ENCODE peak calls at places on chromosomes 11 and 22, in four cellular contexts. X, P, O and H are unnamed samples.

GRCh38 chr11:115579181-115579825 is 75.1 kb upstream of the CADM1 start:
- DNase-seq in O (no peak), P (no peak), X (no peak), H (no peak)

GRCh38 chr22:27512283-27512761 is 289.2 kb downstream of the MN1 start:
- DNase-seq in X (no peak), P (no peak), O (no peak), H (no peak)

GRCh38 chr11:117705866-117706265 is 91.2 kb downstream of the DSCAML1 start:
- DNase-seq in P (no peak), X (no peak), O (no peak), H (no peak)

GRCh38 chr11:8099291-8099899 is 18.4 kb downstream of the TUB start:
- DNase-seq in O (peak; percentile 63), P (peak; percentile 48), X (peak; percentile 84), H (no peak)

GRCh38 chr11:44398266-44399045 is 88.5 kb upstream of the ALX4 start:
- DNase-seq in X (no peak), P (no peak), O (no peak), H (no peak)

GRCh38 chr11:2772544-2773031 is 72.8 kb upstream of the KCNQ1OT1 start:
- DNase-seq in P (no peak), O (no peak), X (peak; percentile 4), H (no peak)

GRCh38 chr11:67651976-67652895 is 1.7 kb upstream of the ACY3 start:
- DNase-seq in P (no peak), O (no peak), X (no peak), H (no peak)

GRCh38 chr11:130651266-130651855 is 202.9 kb downstream of the ADAMTS15 start:
- DNase-seq in O (no peak), P (no peak), X (no peak), H (no peak)

GRCh38 chr22:17269607-17270261 is 50.5 kb upstream of the ADA2 start:
- DNase-seq in O (no peak), P (no peak), X (no peak), H (no peak)

GRCh38 chr11:79068356-79068755 is 372.5 kb downstream of the TENM4 start:
- DNase-seq in O (no peak), P (no peak), X (no peak), H (no peak)

DNA sequence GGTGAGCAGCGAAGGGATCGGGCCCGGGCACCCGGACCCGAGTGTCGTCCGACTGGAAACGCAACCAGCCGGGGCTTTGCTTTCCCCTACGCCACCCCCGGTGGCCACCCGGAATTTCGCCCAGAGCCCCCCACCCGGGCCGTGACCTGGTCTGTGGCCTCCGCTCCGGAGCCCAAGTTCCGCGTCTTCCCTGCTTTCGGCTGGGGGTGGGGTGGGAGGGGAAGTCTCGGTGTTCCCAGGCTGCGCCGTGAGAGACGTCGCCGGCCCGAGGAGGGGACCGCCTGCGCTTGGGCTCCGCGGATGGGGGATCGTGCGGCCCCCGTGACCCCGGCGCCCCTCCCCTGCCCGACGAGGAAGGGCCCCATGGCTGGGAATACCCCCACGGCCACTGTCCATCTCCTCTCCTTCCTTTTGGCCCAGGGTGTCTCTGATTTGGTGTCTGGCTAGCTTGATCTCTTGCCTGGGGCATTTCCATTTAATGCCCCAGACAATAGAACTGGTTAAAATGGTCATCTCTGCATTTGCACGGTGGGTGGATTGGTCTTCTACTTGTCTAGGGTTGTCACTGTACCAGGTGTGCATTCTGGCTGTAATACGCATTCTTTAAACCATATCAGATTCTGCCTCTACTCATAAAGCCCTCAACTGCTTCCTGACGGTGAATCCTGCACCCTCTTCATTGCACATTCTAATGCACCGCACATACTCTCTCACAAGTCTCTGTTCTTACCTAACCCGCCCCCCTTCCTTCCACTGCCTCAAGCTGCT is 800 bp downstream of the SIK2 start:
- DNase-seq in O (peak; percentile 43), P (no peak), X (peak; percentile 50), H (no peak)
- TF ChIP-seq CBFB in O (no peak), P (no peak), X (no peak), H (no peak)

GRCh38 chr11:119743041-119743440 is 14.0 kb upstream of the NECTIN1 start:
- DNase-seq in X (no peak), P (no peak), O (no peak), H (no peak)

GRCh38 chr11:119742263-119742861 is 13.4 kb upstream of the NECTIN1 start:
- DNase-seq in O (peak; percentile 35), X (peak; percentile 70), P (no peak), H (no peak)

GRCh38 chr11:119739021-119739703 is 10.2 kb upstream of the NECTIN1 start:
- DNase-seq in O (no peak), P (no peak), X (no peak), H (no peak)

GRCh38 chr11:119739975-119740374 is 11.0 kb upstream of the NECTIN1 start:
- DNase-seq in O (no peak), X (no peak), P (no peak), H (no peak)

DNA sequence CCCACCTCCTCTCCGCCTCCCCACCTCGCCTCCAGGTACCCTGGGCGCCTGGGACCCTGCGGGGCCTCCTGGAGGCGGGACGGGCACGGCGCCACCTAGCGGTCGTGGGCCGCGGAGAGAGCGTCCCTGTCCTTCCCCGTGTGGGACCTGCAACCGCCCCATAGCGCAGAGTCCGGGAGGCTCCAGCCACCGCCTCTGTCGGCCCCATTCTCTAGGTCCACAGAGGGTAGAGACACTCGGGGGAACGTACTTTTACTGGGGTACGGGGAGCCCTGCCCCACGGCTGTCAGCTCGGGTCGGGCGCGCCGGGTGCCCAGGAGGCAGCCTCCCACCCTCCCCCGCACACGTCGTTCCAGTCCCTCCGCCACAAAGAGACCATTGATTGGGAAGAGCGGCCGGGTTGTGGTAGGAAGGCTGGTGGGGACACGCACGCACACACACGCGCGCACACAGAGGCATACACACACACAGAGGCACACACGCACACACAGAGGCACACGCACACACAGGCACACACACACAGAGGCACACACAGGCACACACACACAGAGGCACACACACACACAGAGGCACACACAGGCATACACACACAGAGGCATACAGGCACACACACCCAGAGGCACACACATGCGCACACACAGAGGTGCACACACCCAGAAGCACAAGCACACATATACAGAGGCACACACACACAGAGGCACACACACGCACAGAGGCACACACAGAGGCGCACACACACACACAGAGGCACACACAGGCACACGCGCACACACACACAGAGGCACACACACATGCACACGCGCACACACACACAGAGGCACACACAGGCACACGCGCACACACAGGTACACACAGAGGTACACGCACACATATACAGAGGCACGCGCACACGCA is 12.6 kb upstream of the NECTIN1 start:
- DNase-seq in P (peak; percentile 21), X (peak; percentile 82), O (peak; percentile 83), H (no peak)
- TF ChIP-seq CBFB in P (no peak), X (no peak), O (no peak), H (no peak)

DNA sequence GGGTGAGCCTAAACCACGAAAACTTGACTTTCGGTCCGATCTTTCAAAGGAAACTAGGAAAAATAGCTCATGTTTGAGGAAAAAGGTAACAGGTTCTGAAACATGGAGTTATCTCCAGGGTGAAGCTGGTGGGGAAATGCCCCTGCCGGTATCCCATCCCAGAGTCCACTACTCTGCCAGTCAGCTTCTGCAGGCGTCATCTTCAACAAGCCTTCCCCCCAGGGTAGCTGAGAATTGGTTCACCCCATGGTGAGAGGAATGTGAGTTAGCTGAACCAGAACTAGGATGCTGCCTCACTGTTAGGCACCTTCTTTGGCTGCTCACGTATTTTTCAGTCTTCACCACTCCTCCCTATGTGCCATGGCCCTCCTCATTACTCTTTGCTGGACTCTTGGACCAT is 1.1 kb downstream of the GVQW3 start:
- DNase-seq in O (no peak), P (no peak), X (no peak), H (no peak)
- TF ChIP-seq CBFB in O (no peak), P (no peak), X (no peak), H (no peak)

GRCh38 chr11:69674267-69674885 is 777 bp downstream of the LTO1 start:
- DNase-seq in P (no peak), X (no peak), O (no peak), H (no peak)
- TF ChIP-seq CBFB in P (no peak), X (no peak), O (no peak), H (no peak)

DNA sequence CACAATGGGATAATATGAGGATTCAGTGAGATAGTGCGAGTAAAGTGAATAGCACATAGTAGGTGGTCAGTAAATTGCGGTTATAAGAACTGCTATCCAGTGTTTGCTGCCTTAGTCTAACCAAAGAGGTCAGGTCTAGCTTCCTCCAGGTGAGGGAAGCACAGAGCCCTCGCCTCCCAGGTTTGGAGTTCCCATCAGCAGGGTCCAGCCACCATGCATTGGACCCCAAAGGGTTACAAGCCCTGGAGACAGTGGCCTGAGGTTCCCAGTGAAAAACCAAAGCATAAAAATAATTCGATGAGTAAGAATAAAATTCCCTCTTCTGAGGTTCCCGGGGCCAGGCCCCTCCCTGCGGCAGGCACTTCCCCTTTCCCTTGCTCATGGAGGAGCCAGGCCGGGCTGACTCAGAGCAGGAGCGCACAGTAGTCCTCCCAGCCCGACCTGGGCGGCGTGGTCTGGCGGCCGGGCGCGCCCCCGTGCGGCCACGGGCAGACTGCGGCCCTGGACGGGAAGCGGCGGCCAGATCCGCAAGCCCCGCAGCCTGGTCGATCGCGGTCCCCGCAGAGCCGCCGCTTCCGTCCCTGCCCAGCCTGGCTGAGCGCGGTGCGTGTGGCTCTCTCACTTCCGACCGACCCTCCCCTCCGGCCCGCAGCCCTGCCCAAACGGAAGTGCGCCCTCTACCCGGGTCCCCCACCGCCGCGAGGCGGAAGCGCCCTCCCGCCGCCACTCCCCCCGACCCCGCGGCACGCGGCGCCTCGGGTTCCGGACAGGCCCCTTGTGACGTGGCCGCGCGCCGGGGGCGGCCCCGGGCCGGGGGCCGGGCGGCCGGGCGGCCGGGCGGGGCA is at the start of gene SLC39A13:
- DNase-seq in P (peak; percentile 86), O (peak; percentile 96), X (peak; percentile 94), H (peak; percentile 79)
- TF ChIP-seq CBFB in P (peak; percentile 71), O (no peak), X (peak; percentile 98), H (peak; percentile 43)

DNA sequence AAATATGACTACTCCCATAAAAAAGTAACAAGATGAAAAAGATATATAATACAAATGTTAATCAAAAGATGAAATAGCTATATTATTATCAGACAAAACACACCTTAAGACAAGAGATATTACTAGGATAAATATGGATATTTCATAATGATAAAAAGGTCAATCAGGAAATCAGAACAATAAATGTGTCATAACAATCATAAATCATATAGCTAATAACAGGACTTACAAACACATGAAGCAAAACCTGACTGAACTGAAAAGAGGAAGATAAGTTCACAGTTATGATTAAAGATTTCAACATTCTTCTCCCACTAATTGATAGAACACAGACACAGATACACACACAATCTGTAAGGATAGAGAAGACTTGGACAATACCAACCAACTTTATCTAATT is 47.2 kb downstream of the EIF3M start:
- DNase-seq in O (no peak), P (no peak), X (no peak), H (no peak)
- TF ChIP-seq CBFB in O (no peak), P (no peak), X (no peak), H (no peak)

GRCh38 chr11:34565417-34566208 is 52.0 kb upstream of the ELF5 start:
- DNase-seq in X (peak; percentile 39), O (peak; percentile 59), P (peak; percentile 34), H (no peak)

GRCh38 chr11:34564406-34564805 is 50.8 kb upstream of the ELF5 start:
- DNase-seq in O (no peak), X (no peak), P (no peak), H (no peak)

GRCh38 chr11:34566209-34566551 is 52.6 kb upstream of the ELF5 start:
- DNase-seq in X (no peak), O (no peak), P (peak; percentile 25), H (no peak)

GRCh38 chr11:34566736-34567135 is 53.1 kb upstream of the ELF5 start:
- DNase-seq in X (no peak), P (no peak), O (no peak), H (no peak)

GRCh38 chr11:34564807-34565241 is 51.2 kb upstream of the ELF5 start:
- DNase-seq in P (peak; percentile 18), O (no peak), X (peak; percentile 16), H (no peak)
- TF ChIP-seq CBFB in P (no peak), O (no peak), X (no peak), H (no peak)